ENCODE peak calls at places on chromosome 22, in nine cellular contexts. One of them, this sample, is unnamed.

GRCh38 chr22:37681556-37682049 is 4.5 kb upstream of the NOL12 start:
- DNase-seq in GM23248: peak; percentile 88
- DNase-seq in hepatocyte: peak; percentile 89
- DNase-seq in HCT116: peak; percentile 62
- DNase-seq in OCI-LY7: peak; percentile 81
- DNase-seq in GM23338: peak; percentile 91
- DNase-seq in SK-N-SH: peak; percentile 82
- DNase-seq in PC-3: peak; percentile 74
- DNase-seq in MM.1S: peak; percentile 82
- DNase-seq in this sample: peak; percentile 89

GRCh38 chr22:49284389-49284788 is 543.3 kb downstream of the BRD1 start:
- DNase-seq in OCI-LY7: no peak
- DNase-seq in GM23248: no peak
- DNase-seq in GM23338: no peak
- DNase-seq in SK-N-SH: no peak
- DNase-seq in PC-3: no peak
- DNase-seq in MM.1S: no peak
- DNase-seq in HCT116: no peak
- DNase-seq in hepatocyte: no peak
- DNase-seq in this sample: no peak

GRCh38 chr22:50528682-50529415 is 963 bp downstream of the TYMP start:
- DNase-seq in PC-3: no peak
- DNase-seq in hepatocyte: no peak
- DNase-seq in GM23248: no peak
- DNase-seq in MM.1S: no peak
- DNase-seq in OCI-LY7: peak; percentile 23
- DNase-seq in HCT116: no peak
- DNase-seq in GM23338: peak; percentile 30
- DNase-seq in SK-N-SH: no peak
- DNase-seq in this sample: no peak

GRCh38 chr22:22148905-22149304 is 95.7 kb upstream of the VPREB1 start:
- DNase-seq in OCI-LY7: no peak
- DNase-seq in MM.1S: no peak
- DNase-seq in GM23338: no peak
- DNase-seq in GM23248: no peak
- DNase-seq in PC-3: no peak
- DNase-seq in SK-N-SH: no peak
- DNase-seq in HCT116: no peak
- DNase-seq in hepatocyte: no peak
- DNase-seq in this sample: no peak

GRCh38 chr22:24563246-24563645 is 7.4 kb downstream of the SNRPD3 start:
- DNase-seq in GM23248: no peak
- DNase-seq in GM23338: no peak
- DNase-seq in MM.1S: no peak
- DNase-seq in OCI-LY7: no peak
- DNase-seq in HCT116: no peak
- DNase-seq in PC-3: no peak
- DNase-seq in hepatocyte: no peak
- DNase-seq in SK-N-SH: no peak
- DNase-seq in this sample: no peak

GRCh38 chr22:43889366-43890253 is 2.2 kb downstream of the PNPLA5 start:
- DNase-seq in MM.1S: no peak
- DNase-seq in PC-3: peak; percentile 19
- DNase-seq in GM23248: peak; percentile 46
- DNase-seq in GM23338: peak; percentile 24
- DNase-seq in SK-N-SH: peak; percentile 23
- DNase-seq in hepatocyte: no peak
- DNase-seq in OCI-LY7: no peak
- DNase-seq in HCT116: no peak
- DNase-seq in this sample: peak; percentile 40

GRCh38 chr22:19291218-19291579 is 320 bp downstream of the CLTCL1 start:
- DNase-seq in OCI-LY7: no peak
- DNase-seq in PC-3: no peak
- DNase-seq in SK-N-SH: peak; percentile 76
- DNase-seq in HCT116: no peak
- DNase-seq in MM.1S: no peak
- DNase-seq in GM23248: peak; percentile 71
- DNase-seq in hepatocyte: peak; percentile 63
- DNase-seq in GM23338: peak; percentile 50
- DNase-seq in this sample: peak; percentile 73

GRCh38 chr22:30856699-30857098 is 111.9 kb downstream of the MORC2 start:
- DNase-seq in hepatocyte: no peak
- DNase-seq in PC-3: no peak
- DNase-seq in GM23248: no peak
- DNase-seq in SK-N-SH: no peak
- DNase-seq in OCI-LY7: no peak
- DNase-seq in GM23338: no peak
- DNase-seq in MM.1S: no peak
- DNase-seq in HCT116: no peak
- DNase-seq in this sample: no peak

GRCh38 chr22:49370841-49371301 is 456.8 kb downstream of the BRD1 start:
- DNase-seq in HCT116: no peak
- DNase-seq in OCI-LY7: no peak
- DNase-seq in PC-3: no peak
- DNase-seq in GM23248: no peak
- DNase-seq in MM.1S: no peak
- DNase-seq in GM23338: no peak
- DNase-seq in hepatocyte: no peak
- DNase-seq in SK-N-SH: no peak
- DNase-seq in this sample: no peak

GRCh38 chr22:28222066-28222465 is 303.0 kb upstream of the PITPNB start:
- DNase-seq in GM23248: no peak
- DNase-seq in OCI-LY7: no peak
- DNase-seq in PC-3: no peak
- DNase-seq in MM.1S: no peak
- DNase-seq in HCT116: no peak
- DNase-seq in hepatocyte: no peak
- DNase-seq in SK-N-SH: no peak
- DNase-seq in GM23338: no peak
- DNase-seq in this sample: no peak

GRCh38 chr22:36870250-36870649 is 9.4 kb downstream of the NCF4 start:
- DNase-seq in PC-3: peak; percentile 79
- DNase-seq in GM23338: no peak
- DNase-seq in OCI-LY7: no peak
- DNase-seq in HCT116: peak; percentile 37
- DNase-seq in hepatocyte: no peak
- DNase-seq in GM23248: no peak
- DNase-seq in MM.1S: no peak
- DNase-seq in SK-N-SH: peak; percentile 61
- DNase-seq in this sample: no peak

GRCh38 chr22:21947040-21948014 is 5.3 kb downstream of the PPM1F start:
- DNase-seq in hepatocyte: peak; percentile 57
- DNase-seq in MM.1S: no peak
- DNase-seq in GM23338: peak; percentile 78
- DNase-seq in GM23248: peak; percentile 75
- DNase-seq in HCT116: no peak
- DNase-seq in SK-N-SH: peak; percentile 57
- DNase-seq in OCI-LY7: no peak
- DNase-seq in PC-3: peak; percentile 19
- DNase-seq in this sample: peak; percentile 59

GRCh38 chr22:24588370-24588755 is 4.5 kb downstream of the LRRC75B start:
- DNase-seq in MM.1S: no peak
- DNase-seq in PC-3: peak; percentile 22
- DNase-seq in OCI-LY7: no peak
- DNase-seq in HCT116: no peak
- DNase-seq in hepatocyte: no peak
- DNase-seq in GM23248: no peak
- DNase-seq in GM23338: no peak
- DNase-seq in SK-N-SH: peak; percentile 68
- DNase-seq in this sample: no peak

GRCh38 chr22:37752189-37753061 is 55.3 kb upstream of the GCAT start:
- DNase-seq in OCI-LY7: no peak
- DNase-seq in PC-3: peak; percentile 98
- DNase-seq in MM.1S: no peak
- DNase-seq in GM23338: no peak
- DNase-seq in SK-N-SH: peak; percentile 94
- DNase-seq in hepatocyte: peak; percentile 86
- DNase-seq in GM23248: peak; percentile 95
- DNase-seq in HCT116: peak; percentile 92
- DNase-seq in this sample: peak; percentile 56

GRCh38 chr22:45672564-45673481 is 1.2 kb downstream of the ATXN10 start:
- DNase-seq in OCI-LY7: peak; percentile 25
- DNase-seq in SK-N-SH: no peak
- DNase-seq in PC-3: no peak
- DNase-seq in hepatocyte: no peak
- DNase-seq in MM.1S: peak; percentile 34
- DNase-seq in GM23338: no peak
- DNase-seq in HCT116: no peak
- DNase-seq in GM23248: no peak
- DNase-seq in this sample: no peak
- TF ChIP-seq EZH2phosphoT487 in OCI-LY7: no peak
- TF ChIP-seq EZH2phosphoT487 in SK-N-SH: no peak
- TF ChIP-seq EZH2phosphoT487 in PC-3: no peak
- TF ChIP-seq EZH2phosphoT487 in hepatocyte: no peak
- TF ChIP-seq EZH2phosphoT487 in MM.1S: no peak
- TF ChIP-seq EZH2phosphoT487 in GM23338: no peak
- TF ChIP-seq EZH2phosphoT487 in HCT116: no peak
- TF ChIP-seq EZH2phosphoT487 in GM23248: no peak
- TF ChIP-seq EZH2phosphoT487 in this sample: no peak

GRCh38 chr22:17281026-17281809 is 62.0 kb upstream of the ADA2 start:
- DNase-seq in HCT116: no peak
- DNase-seq in PC-3: no peak
- DNase-seq in hepatocyte: no peak
- DNase-seq in SK-N-SH: no peak
- DNase-seq in OCI-LY7: no peak
- DNase-seq in MM.1S: no peak
- DNase-seq in GM23338: no peak
- DNase-seq in GM23248: no peak
- DNase-seq in this sample: no peak
- H3K4me2 ChIP-seq in HCT116: no peak overlapping the region
- H3K4me2 ChIP-seq in PC-3: no peak overlapping the region
- H3K4me2 ChIP-seq in hepatocyte: no peak overlapping the region
- H3K4me2 ChIP-seq in SK-N-SH: no peak overlapping the region
- H3K4me2 ChIP-seq in OCI-LY7: no peak overlapping the region
- H3K4me2 ChIP-seq in MM.1S: peak overlapping the region; percentile 70
- H3K4me2 ChIP-seq in GM23338: no peak overlapping the region
- H3K4me2 ChIP-seq in GM23248: no peak overlapping the region
- H3K4me2 ChIP-seq in this sample: no peak overlapping the region

DNA sequence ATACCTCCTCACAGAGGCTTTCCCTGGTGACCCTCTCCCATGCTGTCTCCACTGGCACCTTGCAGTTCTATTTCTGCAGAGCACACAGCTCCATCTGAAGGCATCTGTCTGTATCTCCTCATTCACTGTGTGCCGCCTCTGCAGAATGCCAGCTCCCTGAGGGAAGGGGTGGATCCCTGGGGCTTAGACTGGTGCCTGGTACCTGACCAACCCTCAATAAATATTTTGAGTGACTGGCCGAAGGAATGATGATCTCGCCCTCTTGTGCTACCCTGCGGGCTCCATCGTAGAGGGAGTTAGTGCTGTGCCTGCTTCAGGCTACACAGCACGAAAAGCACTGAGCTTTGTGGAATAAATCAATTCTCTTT is 1.6 kb downstream of the CBX7 start:
- DNase-seq in OCI-LY7: no peak
- DNase-seq in GM23338: no peak
- DNase-seq in MM.1S: no peak
- DNase-seq in hepatocyte: peak; percentile 15
- DNase-seq in SK-N-SH: no peak
- DNase-seq in PC-3: peak; percentile 22
- DNase-seq in GM23248: peak; percentile 26
- DNase-seq in HCT116: no peak
- DNase-seq in this sample: no peak
- H3K4me1 ChIP-seq in OCI-LY7: peaks cover 52% of the 10 kb centered on the region
- H3K4me1 ChIP-seq in GM23338: peaks cover 30% of the 10 kb centered on the region
- H3K4me1 ChIP-seq in MM.1S: peaks cover 50% of the 10 kb centered on the region
- H3K4me1 ChIP-seq in hepatocyte: peaks cover 17% of the 10 kb centered on the region
- H3K4me1 ChIP-seq in SK-N-SH: peaks cover 6% of the 10 kb centered on the region
- H3K4me1 ChIP-seq in PC-3: peaks cover 8% of the 10 kb centered on the region
- H3K4me1 ChIP-seq in GM23248: peaks cover 3% of the 10 kb centered on the region
- H3K4me1 ChIP-seq in HCT116: peaks cover 7% of the 10 kb centered on the region
- H3K4me1 ChIP-seq in this sample: peaks cover 4% of the 10 kb centered on the region

DNA sequence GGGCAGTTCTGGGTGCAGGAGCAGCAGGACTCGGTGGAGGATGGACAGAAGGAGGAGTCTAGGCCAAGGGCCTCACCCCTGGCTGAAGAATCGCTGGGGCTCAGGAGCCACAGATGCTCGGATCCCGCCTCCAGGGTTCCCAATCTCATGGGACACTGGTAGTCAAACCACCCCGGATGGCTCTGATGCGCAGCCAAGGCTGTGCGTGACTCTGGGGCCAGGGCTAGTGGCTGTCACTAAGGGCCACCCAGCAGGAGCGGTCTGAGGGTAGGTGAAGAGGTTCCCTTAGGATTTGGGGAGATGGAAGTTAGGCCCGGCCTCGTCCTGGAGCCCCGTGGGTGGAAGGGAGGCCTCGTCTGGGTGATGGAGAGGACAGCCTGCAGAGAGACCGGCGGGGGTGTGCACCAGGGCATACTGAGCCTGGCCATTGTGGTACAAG is 300.6 kb downstream of the TBC1D22A start:
- DNase-seq in GM23338: no peak
- DNase-seq in SK-N-SH: no peak
- DNase-seq in GM23248: no peak
- DNase-seq in PC-3: no peak
- DNase-seq in hepatocyte: no peak
- DNase-seq in MM.1S: no peak
- DNase-seq in HCT116: no peak
- DNase-seq in OCI-LY7: no peak
- DNase-seq in this sample: no peak
- TF ChIP-seq EZH2phosphoT487 in GM23338: no peak
- TF ChIP-seq EZH2phosphoT487 in SK-N-SH: no peak
- TF ChIP-seq EZH2phosphoT487 in GM23248: no peak
- TF ChIP-seq EZH2phosphoT487 in PC-3: no peak
- TF ChIP-seq EZH2phosphoT487 in hepatocyte: no peak
- TF ChIP-seq EZH2phosphoT487 in MM.1S: no peak
- TF ChIP-seq EZH2phosphoT487 in HCT116: no peak
- TF ChIP-seq EZH2phosphoT487 in OCI-LY7: no peak
- TF ChIP-seq EZH2phosphoT487 in this sample: no peak

DNA sequence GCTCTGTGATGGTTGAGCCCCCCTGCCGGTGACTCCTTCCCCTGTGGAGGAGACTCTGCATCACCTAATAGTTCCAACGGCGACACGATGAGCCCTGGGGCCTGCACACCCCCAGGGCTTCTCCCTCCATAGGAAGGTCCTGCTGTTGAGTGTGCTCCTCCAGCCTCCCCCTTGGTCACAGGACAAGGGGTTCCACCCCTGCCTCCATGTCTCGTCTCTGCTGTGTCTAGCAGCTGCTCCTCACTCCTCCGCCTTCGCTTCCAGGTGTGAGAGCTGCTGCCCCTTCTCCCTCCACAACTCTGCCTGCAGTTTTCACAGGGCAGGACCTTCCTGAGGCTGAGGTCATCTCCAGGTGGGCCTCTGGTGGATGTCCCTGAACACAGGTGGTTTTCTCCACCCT is 1416.1 kb downstream of the TBC1D22A start:
- DNase-seq in HCT116: no peak
- DNase-seq in GM23248: no peak
- DNase-seq in hepatocyte: no peak
- DNase-seq in MM.1S: no peak
- DNase-seq in SK-N-SH: no peak
- DNase-seq in GM23338: no peak
- DNase-seq in PC-3: no peak
- DNase-seq in OCI-LY7: no peak
- DNase-seq in this sample: no peak
- H3K4me2 ChIP-seq in HCT116: no peak overlapping the region
- H3K4me2 ChIP-seq in GM23248: no peak overlapping the region
- H3K4me2 ChIP-seq in hepatocyte: no peak overlapping the region
- H3K4me2 ChIP-seq in MM.1S: no peak overlapping the region
- H3K4me2 ChIP-seq in SK-N-SH: no peak overlapping the region
- H3K4me2 ChIP-seq in GM23338: no peak overlapping the region
- H3K4me2 ChIP-seq in PC-3: no peak overlapping the region
- H3K4me2 ChIP-seq in OCI-LY7: no peak overlapping the region
- H3K4me2 ChIP-seq in this sample: no peak overlapping the region